ENCODE peak calls at places on chromosomes 1 and 21, in four cellular contexts. One of them, this sample, is unnamed.

GRCh38 chr1:23450894-23451293 is 26.3 kb upstream of the TCEA3 start:
- DNase-seq in OCI-LY7: no peak
- DNase-seq in PC-3: no peak
- DNase-seq in PC-9: no peak
- DNase-seq in this sample: no peak

GRCh38 chr1:62337785-62338631 is 18.8 kb upstream of the KANK4 start:
- DNase-seq in OCI-LY7: no peak
- DNase-seq in PC-3: no peak
- DNase-seq in PC-9: no peak
- DNase-seq in this sample: no peak

GRCh38 chr21:37532868-37533780 is 166.6 kb downstream of the DYRK1A start:
- DNase-seq in OCI-LY7: no peak
- DNase-seq in PC-3: peak; percentile 86
- DNase-seq in PC-9: peak; percentile 77
- DNase-seq in this sample: peak; percentile 52

GRCh38 chr21:42650441-42651421 is 2.7 kb upstream of the PDE9A start:
- DNase-seq in OCI-LY7: no peak
- DNase-seq in PC-3: no peak
- DNase-seq in PC-9: no peak
- DNase-seq in this sample: no peak

GRCh38 chr1:222754386-222755139 is 17.6 kb downstream of the FAM177B start:
- DNase-seq in OCI-LY7: no peak
- DNase-seq in PC-3: peak; percentile 99
- DNase-seq in PC-9: peak; percentile 69
- DNase-seq in this sample: peak; percentile 71

GRCh38 chr1:13805431-13805830 is 105.4 kb downstream of the PRDM2 start:
- DNase-seq in OCI-LY7: no peak
- DNase-seq in PC-3: no peak
- DNase-seq in PC-9: no peak
- DNase-seq in this sample: no peak

GRCh38 chr1:1212780-1213152 is 1.2 kb downstream of the TNFRSF4 start:
- DNase-seq in OCI-LY7: no peak
- DNase-seq in PC-3: no peak
- DNase-seq in PC-9: no peak
- DNase-seq in this sample: no peak

GRCh38 chr1:1091344-1092148 is 17.4 kb upstream of the RNF223 start:
- DNase-seq in OCI-LY7: no peak
- DNase-seq in PC-3: no peak
- DNase-seq in PC-9: no peak
- DNase-seq in this sample: peak; percentile 6

GRCh38 chr1:84386716-84387479 is 11.4 kb upstream of the DNASE2B start:
- DNase-seq in OCI-LY7: no peak
- DNase-seq in PC-3: peak; percentile 29
- DNase-seq in PC-9: no peak
- DNase-seq in this sample: no peak

GRCh38 chr1:108830119-108831008 is 26.5 kb downstream of the AKNAD1 start:
- DNase-seq in OCI-LY7: no peak
- DNase-seq in PC-3: peak; percentile 95
- DNase-seq in PC-9: peak; percentile 79
- DNase-seq in this sample: peak; percentile 36

GRCh38 chr1:229664133-229664689 is 38.2 kb downstream of the URB2 start:
- DNase-seq in OCI-LY7: peak; percentile 80
- DNase-seq in PC-3: no peak
- DNase-seq in PC-9: no peak
- DNase-seq in this sample: peak; percentile 25

GRCh38 chr1:87208936-87209335 is 119.7 kb upstream of the LMO4 start:
- DNase-seq in OCI-LY7: no peak
- DNase-seq in PC-3: no peak
- DNase-seq in PC-9: no peak
- DNase-seq in this sample: no peak

GRCh38 chr21:35153671-35154070 is 104.6 kb upstream of the RUNX1 start:
- DNase-seq in OCI-LY7: no peak
- DNase-seq in PC-3: no peak
- DNase-seq in PC-9: no peak
- DNase-seq in this sample: no peak

GRCh38 chr1:199970125-199970524 is 57.4 kb upstream of the NR5A2 start:
- DNase-seq in OCI-LY7: no peak
- DNase-seq in PC-3: no peak
- DNase-seq in PC-9: no peak
- DNase-seq in this sample: no peak

GRCh38 chr1:58922302-58923089 is 138.6 kb upstream of the JUN start:
- DNase-seq in OCI-LY7: no peak
- DNase-seq in PC-3: no peak
- DNase-seq in PC-9: peak; percentile 28
- DNase-seq in this sample: peak; percentile 88

GRCh38 chr1:223000549-223001135 is 142.4 kb downstream of the TLR5 start:
- DNase-seq in OCI-LY7: no peak
- DNase-seq in PC-3: no peak
- DNase-seq in PC-9: no peak
- DNase-seq in this sample: peak; percentile 37

GRCh38 chr1:193411771-193412170 is 225.4 kb upstream of the B3GALT2 start:
- DNase-seq in OCI-LY7: no peak
- DNase-seq in PC-3: no peak
- DNase-seq in PC-9: no peak
- DNase-seq in this sample: no peak
- H3K36me3 ChIP-seq in OCI-LY7: no peaks in the 10 kb centered on the region
- H3K36me3 ChIP-seq in PC-3: no peaks in the 10 kb centered on the region
- H3K36me3 ChIP-seq in PC-9: no peaks in the 10 kb centered on the region
- H3K36me3 ChIP-seq in this sample: no peaks in the 10 kb centered on the region

GRCh38 chr1:11426617-11427016 is 52.3 kb upstream of the DISP3 start:
- DNase-seq in OCI-LY7: no peak
- DNase-seq in PC-3: no peak
- DNase-seq in PC-9: no peak
- DNase-seq in this sample: no peak

GRCh38 chr1:11421443-11421842 is 57.5 kb upstream of the DISP3 start:
- DNase-seq in OCI-LY7: no peak
- DNase-seq in PC-3: no peak
- DNase-seq in PC-9: no peak
- DNase-seq in this sample: no peak

GRCh38 chr1:11417162-11417561 is 61.8 kb upstream of the DISP3 start:
- DNase-seq in OCI-LY7: no peak
- DNase-seq in PC-3: no peak
- DNase-seq in PC-9: no peak
- DNase-seq in this sample: no peak

GRCh38 chr1:11422701-11423100 is 56.3 kb upstream of the DISP3 start:
- DNase-seq in OCI-LY7: no peak
- DNase-seq in PC-3: no peak
- DNase-seq in PC-9: no peak
- DNase-seq in this sample: no peak
- TF ChIP-seq CTCF in OCI-LY7: no peak
- TF ChIP-seq CTCF in PC-3: no peak
- TF ChIP-seq CTCF in PC-9: no peak
- TF ChIP-seq CTCF in this sample: no peak

DNA sequence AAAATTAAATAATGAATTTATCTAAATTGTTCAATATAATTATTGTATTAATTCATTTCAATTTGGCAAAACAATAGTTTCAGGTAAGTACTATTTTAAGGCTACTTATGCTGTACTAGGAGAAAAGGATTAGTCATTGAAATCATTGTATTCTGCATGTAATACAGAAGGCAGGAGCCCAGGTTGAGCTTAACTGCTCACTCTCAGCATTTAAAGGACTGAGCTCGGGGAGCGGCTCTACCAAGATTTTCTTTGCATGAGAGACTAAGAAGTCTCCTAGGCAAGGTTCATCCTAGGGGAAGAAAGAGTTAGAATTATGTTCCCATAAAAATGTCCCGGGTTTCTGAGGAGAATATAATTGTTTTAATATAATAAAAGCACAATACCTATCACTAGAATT is 112.5 kb downstream of the CYYR1 start:
- DNase-seq in OCI-LY7: no peak
- DNase-seq in PC-3: no peak
- DNase-seq in PC-9: no peak
- DNase-seq in this sample: no peak
- H3K9me2 ChIP-seq in OCI-LY7: no peaks in the 10 kb centered on the region
- H3K9me2 ChIP-seq in PC-3: no peaks in the 10 kb centered on the region
- H3K9me2 ChIP-seq in PC-9: no peaks in the 10 kb centered on the region
- H3K9me2 ChIP-seq in this sample: no peaks in the 10 kb centered on the region

GRCh38 chr1:33014464-33015170 is 22.1 kb downstream of the AK2 start:
- DNase-seq in OCI-LY7: no peak
- DNase-seq in PC-3: no peak
- DNase-seq in PC-9: no peak
- DNase-seq in this sample: no peak
- H3K36me3 ChIP-seq in OCI-LY7: peaks cover 82% of the 10 kb centered on the region
- H3K36me3 ChIP-seq in PC-3: peaks cover 58% of the 10 kb centered on the region
- H3K36me3 ChIP-seq in PC-9: peaks cover 45% of the 10 kb centered on the region
- H3K36me3 ChIP-seq in this sample: no peaks in the 10 kb centered on the region

GRCh38 chr1:29342351-29342750 is 106.0 kb downstream of the PTPRU start:
- DNase-seq in OCI-LY7: no peak
- DNase-seq in PC-3: no peak
- DNase-seq in PC-9: no peak
- DNase-seq in this sample: no peak

GRCh38 chr1:29344336-29344735 is 108.0 kb downstream of the PTPRU start:
- DNase-seq in OCI-LY7: no peak
- DNase-seq in PC-3: no peak
- DNase-seq in PC-9: no peak
- DNase-seq in this sample: no peak

GRCh38 chr1:29343908-29344307 is 107.6 kb downstream of the PTPRU start:
- DNase-seq in OCI-LY7: no peak
- DNase-seq in PC-3: no peak
- DNase-seq in PC-9: no peak
- DNase-seq in this sample: no peak

GRCh38 chr1:29343476-29343875 is 107.2 kb downstream of the PTPRU start:
- DNase-seq in OCI-LY7: no peak
- DNase-seq in PC-3: no peak
- DNase-seq in PC-9: no peak
- DNase-seq in this sample: no peak

GRCh38 chr1:29341936-29342335 is 105.6 kb downstream of the PTPRU start:
- DNase-seq in OCI-LY7: no peak
- DNase-seq in PC-3: peak; percentile 17
- DNase-seq in PC-9: no peak
- DNase-seq in this sample: no peak
- TF ChIP-seq CTCF in OCI-LY7: peak; percentile 65
- TF ChIP-seq CTCF in PC-3: peak; percentile 51
- TF ChIP-seq CTCF in PC-9: no peak
- TF ChIP-seq CTCF in this sample: peak; percentile 17

This sample was measured in hepatocyte.